ENCODE peak calls at places on chromosomes 13 and 19, in four cellular contexts. P, C, Q and B are unnamed samples.

GRCh38 chr19:32063601-32064000 is 281.8 kb upstream of the ZNF507 start:
- DNase-seq in P (no peak), C (no peak), Q (no peak), B (no peak)

GRCh38 chr19:24049537-24049936 is 37.5 kb upstream of the ZNF254 start:
- DNase-seq in P (no peak), C (no peak), Q (no peak), B (no peak)

GRCh38 chr19:54162241-54162805 is 2.8 kb upstream of the LENG1 start:
- DNase-seq in P (peak), C (no peak), Q (peak), B (peak)

GRCh38 chr19:1590641-1591397 is 1.8 kb downstream of the MBD3 start:
- DNase-seq in P (no peak), C (no peak), Q (no peak), B (peak)

GRCh38 chr19:11261902-11262839 is at the start of gene DOCK6:
- DNase-seq in P (no peak), C (no peak), Q (no peak), B (no peak)

GRCh38 chr19:45503909-45504308 is 3.4 kb upstream of the VASP start:
- DNase-seq in P (no peak), C (no peak), Q (no peak), B (no peak)

GRCh38 chr13:50485979-50486935 is 357.2 kb downstream of the DLEU7 start:
- DNase-seq in P (peak), C (no peak), Q (no peak), B (peak)

GRCh38 chr13:32316476-32316875 is 1.2 kb downstream of the BRCA2 start:
- DNase-seq in P (peak), C (no peak), Q (no peak), B (no peak)

GRCh38 chr13:21917046-21918010 is 246.5 kb downstream of the FGF9 start:
- DNase-seq in P (peak), C (no peak), Q (no peak), B (no peak)

GRCh38 chr13:23755040-23755439 is 134.2 kb downstream of the MIPEP start:
- DNase-seq in P (no peak), C (no peak), Q (no peak), B (no peak)

GRCh38 chr19:6421075-6422014 is 3.3 kb downstream of the KHSRP start:
- DNase-seq in P (no peak), C (no peak), Q (no peak), B (no peak)

GRCh38 chr13:41751277-41751676 is 209.6 kb downstream of the VWA8 start:
- DNase-seq in P (no peak), C (no peak), Q (no peak), B (peak)